ENCODE peak calls at places on chromosomes 6 and 20, in nine cellular contexts. L is stimulated activated effector memory CD8-positive, alpha-beta T cell treated with anti-CD3 and anti-CD28 coated beads, Interleukin-12 subunit alpha, Interleukin-12 subunit beta, amount 100 ng/mL, for 72 hours; Q is endothelial cell; C is adrenal gland; R is hypothalamus; S is brain microvascular endothelial cell; J is T-helper 17 cell; E is HT-29; F is heart right ventricle. U is an unnamed sample.

GRCh38 chr20:48898210-48898609 is 23.3 kb upstream of the ARFGEF2 start:
- DNase-seq in L (no peak), Q (no peak), C (peak; percentile 28), R (no peak), S (no peak), J (no peak), E (no peak), F (no peak), U (no peak)

GRCh38 chr6:15325540-15325955 is 79.7 kb downstream of the JARID2 start:
- DNase-seq in L (no peak), Q (no peak), C (no peak), R (no peak), S (no peak), J (no peak), E (no peak), F (no peak), U (no peak)

GRCh38 chr20:41632896-41633295 is 14.7 kb upstream of the CHD6 start:
- DNase-seq in L (no peak), Q (no peak), C (no peak), R (no peak), S (peak; percentile 58), J (no peak), E (no peak), F (no peak), U (no peak)

GRCh38 chr6:47246556-47246955 is 63.1 kb downstream of the TNFRSF21 start:
- DNase-seq in L (no peak), Q (no peak), C (no peak), R (no peak), S (no peak), J (no peak), E (no peak), F (no peak), U (no peak)

GRCh38 chr6:127855542-127856159 is 45.2 kb downstream of the THEMIS start:
- DNase-seq in L (no peak), Q (peak; percentile 18), C (peak; percentile 61), R (peak; percentile 5), S (peak; percentile 54), J (no peak), E (peak; percentile 68), F (no peak), U (no peak)

GRCh38 chr6:136969433-136969832 is 47.3 kb downstream of the SLC35D3 start:
- DNase-seq in L (no peak), Q (no peak), C (peak; percentile 72), R (no peak), S (no peak), J (no peak), E (no peak), F (no peak), U (no peak)

GRCh38 chr20:24764027-24764797 is 184.9 kb upstream of the CST7 start:
- DNase-seq in L (no peak), Q (no peak), C (peak; percentile 25), R (no peak), S (no peak), J (no peak), E (no peak), F (no peak), U (peak; percentile 30)

GRCh38 chr6:37260063-37260843 is 2.3 kb upstream of the TMEM217 start:
- DNase-seq in L (no peak), Q (no peak), C (no peak), R (no peak), S (no peak), J (no peak), E (no peak), F (no peak), U (no peak)

GRCh38 chr6:142833054-142833453 is 111.9 kb downstream of the HIVEP2 start:
- DNase-seq in L (no peak), Q (no peak), C (no peak), R (no peak), S (peak; percentile 97), J (no peak), E (no peak), F (no peak), U (no peak)